ENCODE peak calls at places on chromosomes 16 and 17, in seven cellular contexts. R is osteocyte, B is progenitor cell of endocrine pancreas, N is A549, T is fibroblast of villous mesenchyme, S is HCT116, O is dorsolateral prefrontal cortex. Q is an unnamed sample.

GRCh38 chr17:13362341-13363122 is 239.2 kb downstream of the HS3ST3A1 start:
- DNase-seq in R (no peak), B (no peak), N (no peak), T (no peak), S (no peak), O (no peak), Q (no peak)

GRCh38 chr17:921161-921560 is 58.4 kb downstream of the NXN start:
- DNase-seq in R (no peak), B (no peak), N (no peak), T (peak), S (no peak), O (no peak), Q (no peak)

GRCh38 chr16:21158208-21159110 is at the start of gene LDAF1:
- DNase-seq in R (peak), B (peak), N (peak), T (peak), S (peak), O (peak), Q (no peak)

GRCh38 chr16:84559311-84559932 is 55.0 kb upstream of the MEAK7 start:
- DNase-seq in R (no peak), B (no peak), N (no peak), T (no peak), S (no peak), O (no peak), Q (no peak)

GRCh38 chr17:50677851-50678375 is 29.8 kb downstream of the ANKRD40 start:
- DNase-seq in R (no peak), B (no peak), N (no peak), T (no peak), S (no peak), O (no peak), Q (no peak)

GRCh38 chr16:54651440-54651839 is 279.2 kb upstream of the IRX5 start:
- DNase-seq in R (no peak), B (no peak), N (no peak), T (no peak), S (no peak), O (no peak), Q (no peak)

GRCh38 chr17:79969906-79970305 is 65.8 kb downstream of the TBC1D16 start:
- DNase-seq in R (no peak), B (no peak), N (no peak), T (no peak), S (no peak), O (no peak), Q (no peak)

GRCh38 chr17:21001111-21001812 is 41.5 kb downstream of the USP22 start:
- DNase-seq in R (no peak), B (no peak), N (no peak), T (peak), S (no peak), O (no peak), Q (no peak)

GRCh38 chr16:10961231-10961630 is 16.9 kb downstream of the CLEC16A start:
- DNase-seq in R (no peak), B (no peak), N (no peak), T (peak), S (no peak), O (no peak), Q (no peak)

GRCh38 chr17:35046740-35047283 is 16.7 kb downstream of the RFFL start:
- DNase-seq in R (no peak), B (no peak), N (no peak), T (no peak), S (no peak), O (no peak), Q (no peak)

GRCh38 chr17:41972571-41973411 is 6.2 kb downstream of the CNP start:
- DNase-seq in R (no peak), B (no peak), N (no peak), T (no peak), S (no peak), O (no peak), Q (no peak)

GRCh38 chr17:19752216-19753048 is 4.3 kb upstream of the ALDH3A1 start:
- DNase-seq in R (no peak), B (no peak), N (no peak), T (no peak), S (no peak), O (no peak), Q (no peak)

GRCh38 chr16:86899757-86900156 is 321.4 kb downstream of the FOXL1 start:
- DNase-seq in R (no peak), B (no peak), N (no peak), T (no peak), S (no peak), O (no peak), Q (no peak)

GRCh38 chr16:10181196-10182162 is 749 bp downstream of the GRIN2A start:
- DNase-seq in R (no peak), B (peak), N (peak), T (peak), S (peak), O (peak), Q (peak)

GRCh38 chr16:65445313-65446260 is 323.7 kb upstream of the CDH11 start:
- DNase-seq in R (no peak), B (no peak), N (no peak), T (no peak), S (no peak), O (no peak), Q (no peak)

GRCh38 chr17:35184274-35184673 is 9.9 kb downstream of the SLC35G3 start:
- DNase-seq in R (no peak), B (no peak), N (no peak), T (no peak), S (no peak), O (no peak), Q (no peak)

GRCh38 chr16:57764341-57765159 is 29.0 kb downstream of the KATNB1 start:
- DNase-seq in R (no peak), B (no peak), N (peak), T (peak), S (peak), O (no peak), Q (peak)

GRCh38 chr17:28117304-28117703 is 74.8 kb downstream of the NLK start:
- DNase-seq in R (no peak), B (no peak), N (no peak), T (no peak), S (no peak), O (no peak), Q (no peak)

GRCh38 chr16:89422527-89422904 is 67.8 kb downstream of the ANKRD11 start:
- DNase-seq in R (no peak), B (no peak), N (no peak), T (peak), S (no peak), O (no peak), Q (no peak)

GRCh38 chr16:13316008-13316407 is 414.6 kb downstream of the SHISA9 start:
- DNase-seq in R (no peak), B (no peak), N (no peak), T (peak), S (no peak), O (no peak), Q (no peak)

GRCh38 chr16:66741131-66741900 is 10.1 kb downstream of the DYNC1LI2 start:
- DNase-seq in R (peak), B (no peak), N (peak), T (peak), S (peak), O (peak), Q (peak)

GRCh38 chr17:40775945-40776344 is 3.9 kb upstream of the KRT26 start:
- DNase-seq in R (no peak), B (no peak), N (no peak), T (no peak), S (no peak), O (no peak), Q (no peak)

GRCh38 chr16:69938981-69939820 is 11.9 kb upstream of the CLEC18A start:
- DNase-seq in R (no peak), B (no peak), N (no peak), T (no peak), S (no peak), O (peak), Q (no peak)

GRCh38 chr16:19088341-19088916 is 21.0 kb downstream of the COQ7 start:
- DNase-seq in R (no peak), B (no peak), N (no peak), T (no peak), S (no peak), O (no peak), Q (no peak)

GRCh38 chr17:65677932-65678331 is 116.5 kb upstream of the AXIN2 start:
- DNase-seq in R (no peak), B (no peak), N (no peak), T (no peak), S (no peak), O (no peak), Q (no peak)

DNA sequence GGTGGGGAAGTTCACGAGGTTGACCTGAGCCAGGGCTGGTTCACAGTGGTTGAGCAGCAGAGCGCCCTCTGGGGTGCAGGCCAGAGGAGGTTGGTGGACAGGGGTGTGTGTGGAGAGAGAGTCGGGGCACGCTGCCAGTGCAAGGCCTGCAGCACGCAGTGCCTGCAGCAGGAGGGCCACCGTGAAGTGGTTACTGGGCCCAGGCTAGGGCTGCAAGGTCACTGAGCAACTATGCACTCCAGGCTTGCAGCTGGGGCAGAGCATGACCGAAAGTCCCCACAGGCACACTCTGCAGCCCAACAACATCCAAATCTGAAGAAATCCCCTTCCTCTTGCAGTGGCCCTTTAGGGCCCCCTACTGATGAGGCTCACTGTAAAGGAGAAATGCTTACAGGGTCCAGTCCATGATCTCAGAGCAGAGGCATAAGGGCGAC is 89.1 kb upstream of the NOL11 start:
- DNase-seq in R (no peak), B (no peak), N (no peak), T (no peak), S (no peak), O (no peak), Q (no peak)
- TF ChIP-seq CTCF in R (no peak), B (peak), N (no peak), T (peak), S (peak), O (no peak), Q (peak)

GRCh38 chr16:49592507-49593422 is 219.2 kb downstream of the C16orf78 start:
- DNase-seq in R (peak), B (peak), N (peak), T (peak), S (peak), O (peak), Q (no peak)
- TF ChIP-seq CTCF in R (peak), B (peak), N (peak), T (peak), S (peak), O (peak), Q (peak)

GRCh38 chr17:44362056-44362355 is 1.6 kb downstream of the FAM171A2 start:
- DNase-seq in R (no peak), B (no peak), N (no peak), T (no peak), S (no peak), O (no peak), Q (no peak)

GRCh38 chr17:44362964-44363612 is 565 bp downstream of the FAM171A2 start:
- DNase-seq in R (peak), B (no peak), N (peak), T (no peak), S (no peak), O (peak), Q (no peak)

GRCh38 chr17:44361292-44362055 is 2.2 kb downstream of the FAM171A2 start:
- DNase-seq in R (no peak), B (no peak), N (no peak), T (no peak), S (no peak), O (no peak), Q (no peak)

GRCh38 chr17:44362479-44362963 is 1.1 kb downstream of the FAM171A2 start:
- DNase-seq in R (peak), B (no peak), N (no peak), T (no peak), S (no peak), O (no peak), Q (no peak)

DNA sequence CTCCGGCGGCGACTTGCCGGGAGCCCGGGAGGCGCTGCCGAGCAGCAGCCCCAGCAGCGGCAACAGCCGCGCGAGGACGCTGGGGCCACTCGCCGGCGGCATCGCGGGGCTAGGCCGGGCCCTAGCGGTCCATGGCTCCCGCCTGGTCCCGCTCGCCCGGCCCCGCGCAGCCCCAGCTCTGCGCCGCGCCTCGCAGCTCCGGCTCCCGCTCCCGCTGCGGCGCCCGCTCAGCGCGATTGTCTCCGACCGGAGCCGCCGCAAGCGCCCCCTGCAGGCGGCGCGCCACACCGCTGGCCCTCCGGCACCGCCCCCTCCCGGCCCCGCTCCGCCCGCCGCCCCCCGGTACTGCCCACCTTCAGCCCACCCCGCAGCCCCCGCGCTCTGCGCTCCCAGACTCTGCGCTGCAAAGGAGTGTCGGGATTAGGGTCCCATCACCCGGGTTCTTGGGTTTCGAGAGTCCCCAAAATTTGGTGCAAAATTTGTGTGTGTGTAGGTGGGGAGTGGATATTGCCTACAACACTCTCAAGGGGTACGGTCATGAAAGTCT is at the start of gene FAM171A2:
- DNase-seq in R (peak), B (peak), N (peak), T (peak), S (no peak), O (peak), Q (no peak)
- TF ChIP-seq CTCF in R (peak), B (peak), N (peak), T (peak), S (peak), O (peak), Q (peak)

GRCh38 chr17:69336580-69336979 is 9.6 kb upstream of the ABCA5 start:
- DNase-seq in R (no peak), B (no peak), N (no peak), T (no peak), S (no peak), O (no peak), Q (no peak)

GRCh38 chr17:69339937-69340336 is 13.0 kb upstream of the ABCA5 start:
- DNase-seq in R (no peak), B (no peak), N (no peak), T (peak), S (no peak), O (no peak), Q (no peak)

GRCh38 chr17:69331746-69332145 is 4.8 kb upstream of the ABCA5 start:
- DNase-seq in R (no peak), B (no peak), N (no peak), T (no peak), S (no peak), O (no peak), Q (no peak)

GRCh38 chr17:69336996-69337395 is 10.1 kb upstream of the ABCA5 start:
- DNase-seq in R (no peak), B (no peak), N (no peak), T (no peak), S (no peak), O (no peak), Q (no peak)

GRCh38 chr17:69335018-69335417 is 8.1 kb upstream of the ABCA5 start:
- DNase-seq in R (no peak), B (no peak), N (peak), T (peak), S (peak), O (no peak), Q (no peak)
- TF ChIP-seq CTCF in R (peak), B (peak), N (peak), T (peak), S (peak), O (peak), Q (peak)

GRCh38 chr16:17364319-17365210 is 106.2 kb downstream of the XYLT1 start:
- DNase-seq in R (no peak), B (no peak), N (no peak), T (peak), S (no peak), O (no peak), Q (peak)

GRCh38 chr16:17365591-17366298 is 105.0 kb downstream of the XYLT1 start:
- DNase-seq in R (no peak), B (no peak), N (no peak), T (no peak), S (no peak), O (no peak), Q (no peak)

GRCh38 chr16:17366299-17366961 is 104.3 kb downstream of the XYLT1 start:
- DNase-seq in R (no peak), B (no peak), N (no peak), T (no peak), S (no peak), O (no peak), Q (no peak)

GRCh38 chr16:17367034-17367433 is 103.7 kb downstream of the XYLT1 start:
- DNase-seq in R (no peak), B (no peak), N (no peak), T (no peak), S (no peak), O (no peak), Q (no peak)

DNA sequence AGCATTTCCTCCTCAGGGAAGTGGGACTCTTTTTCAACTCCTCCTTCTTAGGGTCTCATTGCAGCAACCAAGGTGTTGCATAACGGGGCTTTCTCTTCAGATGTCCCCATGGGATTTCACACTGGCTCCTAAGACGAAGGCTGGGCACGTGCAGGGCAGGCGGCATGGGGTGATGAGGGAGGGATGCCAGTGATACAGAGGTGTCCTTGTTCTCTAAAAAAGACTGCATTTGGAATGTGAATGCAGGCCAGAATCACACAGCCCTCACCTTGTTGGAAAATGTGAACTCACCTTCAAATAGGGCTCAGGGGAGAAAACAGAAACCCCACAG is 105.6 kb downstream of the XYLT1 start:
- DNase-seq in R (no peak), B (no peak), N (no peak), T (no peak), S (no peak), O (no peak), Q (no peak)
- TF ChIP-seq CTCF in R (no peak), B (no peak), N (no peak), T (no peak), S (no peak), O (no peak), Q (no peak)

DNA sequence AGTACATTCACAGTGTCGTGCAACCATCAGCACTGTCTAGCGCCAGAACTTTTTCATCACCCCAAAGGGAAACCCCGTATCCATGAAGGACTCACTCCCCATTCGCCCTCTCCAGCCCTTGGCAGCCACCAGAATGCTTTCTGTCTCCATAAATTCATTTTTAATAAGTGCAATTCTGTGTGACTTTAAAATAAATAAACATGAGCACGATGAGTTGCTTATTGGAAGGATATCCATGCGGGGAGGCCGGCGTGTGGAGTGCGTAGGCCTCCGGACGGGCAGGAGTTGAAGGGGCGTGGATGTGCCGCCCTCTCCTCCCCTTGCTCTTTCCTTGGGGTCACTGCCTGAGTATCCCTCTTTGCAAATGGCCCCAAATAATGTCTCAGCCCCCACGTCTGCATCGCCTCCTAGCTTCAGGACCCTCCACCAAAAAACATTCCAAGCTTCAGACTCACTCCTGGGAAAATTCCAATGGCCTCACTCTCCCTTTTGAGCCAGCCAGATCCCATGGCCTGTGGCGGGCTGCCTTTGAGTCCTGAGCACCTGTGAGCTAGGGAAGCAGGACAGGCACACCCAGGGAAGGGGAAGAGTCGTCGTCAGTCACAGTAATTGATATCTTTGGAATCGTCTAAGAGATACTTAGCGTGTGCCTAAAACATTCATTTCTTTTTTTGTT is 306.3 kb downstream of the SEC14L1 start:
- DNase-seq in R (no peak), B (no peak), N (no peak), T (no peak), S (no peak), O (no peak), Q (peak)
- TF ChIP-seq CTCF in R (no peak), B (no peak), N (no peak), T (no peak), S (no peak), O (no peak), Q (no peak)